ENCODE peak calls at places on chromosomes 6 and 20, in four cellular contexts. One of them, this sample, is unnamed.

GRCh38 chr6:132614554-132614953 is 9.5 kb downstream of the TAAR2 start:
- DNase-seq in K562: no peak
- DNase-seq in GM12878: no peak
- DNase-seq in H1: no peak
- DNase-seq in this sample: peak

GRCh38 chr20:32582659-32583580 is 2.2 kb downstream of the NOL4L start:
- DNase-seq in H1: no peak
- DNase-seq in GM12878: no peak
- DNase-seq in K562: peak
- DNase-seq in this sample: no peak

GRCh38 chr6:85756982-85757381 is 114.3 kb upstream of the SYNCRIP start:
- DNase-seq in GM12878: no peak
- DNase-seq in H1: no peak
- DNase-seq in K562: no peak
- DNase-seq in this sample: peak

GRCh38 chr6:24932832-24933231 is 2.9 kb downstream of the RIPOR2 start:
- DNase-seq in GM12878: no peak
- DNase-seq in K562: no peak
- DNase-seq in H1: no peak
- DNase-seq in this sample: no peak

GRCh38 chr6:79421707-79422484 is 115.3 kb downstream of the LCA5 start:
- DNase-seq in GM12878: peak
- DNase-seq in K562: no peak
- DNase-seq in H1: no peak
- DNase-seq in this sample: no peak

GRCh38 chr6:99711925-99712324 is 105.3 kb downstream of the PRDM13 start:
- DNase-seq in GM12878: no peak
- DNase-seq in H1: no peak
- DNase-seq in K562: no peak
- DNase-seq in this sample: no peak

GRCh38 chr6:158737710-158738615 is 81.2 kb downstream of the EZR start:
- DNase-seq in H1: no peak
- DNase-seq in K562: no peak
- DNase-seq in GM12878: no peak
- DNase-seq in this sample: peak

GRCh38 chr20:57346477-57346876 is 4.6 kb upstream of the RAE1 start:
- DNase-seq in K562: peak
- DNase-seq in GM12878: no peak
- DNase-seq in H1: peak
- DNase-seq in this sample: peak

GRCh38 chr20:20655883-20656282 is 56.6 kb downstream of the RALGAPA2 start:
- DNase-seq in H1: no peak
- DNase-seq in GM12878: no peak
- DNase-seq in K562: no peak
- DNase-seq in this sample: no peak

DNA sequence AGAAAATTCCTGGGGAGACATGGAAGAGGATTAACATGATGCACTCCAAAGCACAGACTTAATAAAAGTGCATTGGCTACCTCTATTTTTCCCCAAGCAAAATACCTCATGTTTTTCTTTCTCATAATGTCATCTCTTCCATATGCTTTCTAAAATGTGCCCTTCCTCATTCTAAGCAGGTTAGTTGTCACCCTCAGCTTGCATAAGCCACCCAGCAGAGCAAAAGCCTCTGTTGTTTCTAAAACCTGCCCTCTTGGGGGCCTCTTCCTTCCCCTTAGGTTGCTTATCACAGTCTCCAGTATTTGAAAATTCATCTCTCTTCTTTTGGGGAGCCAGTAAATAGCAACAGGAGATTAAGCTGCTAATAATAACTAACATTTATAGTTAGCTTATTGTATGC is 183.6 kb upstream of the FLRT3 start:
- DNase-seq in K562: no peak
- DNase-seq in H1: no peak
- DNase-seq in GM12878: no peak
- DNase-seq in this sample: no peak
- TF ChIP-seq YY1 in K562: no peak
- TF ChIP-seq YY1 in H1: no peak
- TF ChIP-seq YY1 in GM12878: no peak
- TF ChIP-seq YY1 in this sample: no peak

GRCh38 chr6:97656236-97656635 is 373.2 kb upstream of the MMS22L start:
- DNase-seq in H1: no peak
- DNase-seq in K562: no peak
- DNase-seq in GM12878: no peak
- DNase-seq in this sample: no peak
- TF ChIP-seq EGR1 in H1: no peak
- TF ChIP-seq EGR1 in K562: no peak
- TF ChIP-seq EGR1 in GM12878: no peak
- TF ChIP-seq EGR1 in this sample: no peak

GRCh38 chr20:61127311-61128044 is 124.6 kb upstream of the CDH4 start:
- DNase-seq in GM12878: no peak
- DNase-seq in H1: no peak
- DNase-seq in K562: no peak
- DNase-seq in this sample: no peak
- TF ChIP-seq YY1 in GM12878: no peak
- TF ChIP-seq YY1 in H1: no peak
- TF ChIP-seq YY1 in K562: no peak
- TF ChIP-seq YY1 in this sample: no peak

GRCh38 chr6:162704001-162704400 is 23.6 kb downstream of the PRKN start:
- DNase-seq in K562: no peak
- DNase-seq in H1: no peak
- DNase-seq in GM12878: no peak
- DNase-seq in this sample: no peak
- TF ChIP-seq EGR1 in K562: no peak
- TF ChIP-seq EGR1 in H1: no peak
- TF ChIP-seq EGR1 in GM12878: no peak
- TF ChIP-seq EGR1 in this sample: no peak

GRCh38 chr6:72811971-72812421 is 190.1 kb downstream of the KCNQ5 start:
- DNase-seq in K562: no peak
- DNase-seq in GM12878: no peak
- DNase-seq in H1: no peak
- DNase-seq in this sample: no peak
- TF ChIP-seq YY1 in K562: no peak
- TF ChIP-seq YY1 in GM12878: no peak
- TF ChIP-seq YY1 in H1: no peak
- TF ChIP-seq YY1 in this sample: no peak

GRCh38 chr6:115665310-115665709 is 395.4 kb downstream of the FRK start:
- DNase-seq in H1: no peak
- DNase-seq in GM12878: no peak
- DNase-seq in K562: no peak
- DNase-seq in this sample: no peak

GRCh38 chr6:115668781-115669180 is 391.9 kb downstream of the FRK start:
- DNase-seq in GM12878: no peak
- DNase-seq in H1: no peak
- DNase-seq in K562: no peak
- DNase-seq in this sample: no peak

GRCh38 chr6:115666997-115667396 is 393.7 kb downstream of the FRK start:
- DNase-seq in H1: no peak
- DNase-seq in GM12878: no peak
- DNase-seq in K562: no peak
- DNase-seq in this sample: no peak

GRCh38 chr6:115663681-115664080 is 397.0 kb downstream of the FRK start:
- DNase-seq in K562: no peak
- DNase-seq in H1: no peak
- DNase-seq in GM12878: no peak
- DNase-seq in this sample: no peak

DNA sequence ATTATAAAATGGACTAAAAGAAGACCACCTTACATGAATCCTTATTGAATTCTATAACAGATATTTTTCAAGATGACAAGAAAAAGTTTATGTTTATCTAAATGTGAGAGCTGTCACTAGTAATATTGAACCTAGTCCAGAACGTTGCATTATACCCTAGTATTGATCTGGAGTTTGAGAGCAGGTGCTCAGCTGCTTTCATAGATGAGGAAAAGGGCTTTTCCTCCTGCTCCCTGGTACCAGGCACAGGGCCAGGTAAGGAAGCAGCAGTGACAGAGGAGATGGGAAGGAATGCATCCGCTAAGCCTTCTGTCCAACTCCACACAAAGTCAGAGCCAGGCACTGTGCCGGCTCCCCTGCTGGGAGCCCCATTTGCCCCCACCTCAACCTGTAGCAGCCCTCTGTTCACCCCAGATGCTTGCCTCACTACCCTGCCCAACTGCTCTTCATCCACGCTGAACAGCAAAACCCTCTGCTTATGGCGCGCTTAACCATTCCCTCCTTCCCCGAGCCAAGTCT is 393.2 kb downstream of the FRK start:
- DNase-seq in H1: no peak
- DNase-seq in GM12878: no peak
- DNase-seq in K562: no peak
- DNase-seq in this sample: no peak
- TF ChIP-seq EGR1 in H1: no peak
- TF ChIP-seq EGR1 in GM12878: no peak
- TF ChIP-seq EGR1 in K562: no peak
- TF ChIP-seq EGR1 in this sample: no peak

DNA sequence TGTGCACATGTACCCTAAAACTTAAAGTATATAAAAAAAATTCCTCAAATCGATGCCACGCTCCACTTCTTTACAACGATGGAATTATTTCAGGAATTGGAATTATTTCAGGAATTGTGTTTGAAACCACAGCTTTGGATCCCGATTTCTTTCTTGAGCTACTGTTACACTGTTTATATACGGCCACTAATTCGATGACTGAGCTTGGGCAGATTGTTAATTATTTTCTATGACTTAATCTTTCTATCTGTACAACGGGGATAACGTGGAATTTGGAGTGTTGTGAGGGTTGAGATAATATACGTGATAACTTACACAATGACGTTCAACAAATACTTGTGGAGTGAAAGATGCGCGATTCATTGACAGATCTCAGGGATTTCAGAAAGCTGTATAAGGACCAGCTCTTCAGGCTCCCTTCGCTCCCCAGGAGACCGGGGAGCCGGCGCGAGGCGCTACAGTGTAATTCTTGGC is 171.3 kb downstream of the SLC16A10 start:
- DNase-seq in H1: no peak
- DNase-seq in K562: no peak
- DNase-seq in GM12878: no peak
- DNase-seq in this sample: no peak
- TF ChIP-seq YY1 in H1: no peak
- TF ChIP-seq YY1 in K562: no peak
- TF ChIP-seq YY1 in GM12878: no peak
- TF ChIP-seq YY1 in this sample: no peak

GRCh38 chr6:143060354-143060805 is 309 bp upstream of the AIG1 start:
- DNase-seq in H1: peak
- DNase-seq in K562: no peak
- DNase-seq in GM12878: peak
- DNase-seq in this sample: peak

GRCh38 chr6:143059616-143060353 is 904 bp upstream of the AIG1 start:
- DNase-seq in GM12878: no peak
- DNase-seq in H1: no peak
- DNase-seq in K562: peak
- DNase-seq in this sample: peak

GRCh38 chr6:143062551-143062950 is 1.9 kb downstream of the AIG1 start:
- DNase-seq in H1: no peak
- DNase-seq in K562: no peak
- DNase-seq in GM12878: no peak
- DNase-seq in this sample: no peak

GRCh38 chr6:143061597-143062385 is 1.1 kb downstream of the AIG1 start:
- DNase-seq in K562: no peak
- DNase-seq in H1: no peak
- DNase-seq in GM12878: no peak
- DNase-seq in this sample: no peak

GRCh38 chr6:143060806-143061596 is at the start of gene AIG1:
- DNase-seq in GM12878: no peak
- DNase-seq in K562: peak
- DNase-seq in H1: no peak
- DNase-seq in this sample: peak
- TF ChIP-seq EGR1 in GM12878: no peak
- TF ChIP-seq EGR1 in K562: peak
- TF ChIP-seq EGR1 in H1: no peak
- TF ChIP-seq EGR1 in this sample: peak